ENCODE peak calls at places on chromosomes 1 and 21, in ten cellular contexts. W is upper lobe of left lung; Z is CD8-positive, alpha-beta T cell; B is Panc1; V is GM20000; M is H9; K is left ventricle myocardium inferior; I is PC-3; T is hepatocyte; D is heart left ventricle. X is an unnamed sample.

GRCh38 chr1:113276507-113276906 is 113.8 kb upstream of the MAGI3 start:
- DNase-seq in W (no peak), Z (no peak), B (no peak), V (no peak), M (no peak), K (no peak), I (no peak), T (no peak), D (no peak), X (no peak)

GRCh38 chr1:145979746-145980435 is 15.4 kb downstream of the POLR3GL start:
- DNase-seq in W (no peak), Z (no peak), B (no peak), V (no peak), M (no peak), K (no peak), I (no peak), T (no peak), D (no peak), X (no peak)

GRCh38 chr21:38476385-38476784 is 21.9 kb downstream of the ERG start:
- DNase-seq in W (no peak), Z (no peak), B (no peak), V (no peak), M (no peak), K (no peak), I (no peak), T (no peak), D (peak; percentile 56), X (no peak)

GRCh38 chr1:162022626-162023025 is 1.0 kb downstream of the OLFML2B start:
- DNase-seq in W (no peak), Z (no peak), B (no peak), V (no peak), M (no peak), K (no peak), I (no peak), T (no peak), D (no peak), X (no peak)

GRCh38 chr1:77956464-77956863 is 22.4 kb downstream of the FUBP1 start:
- DNase-seq in W (no peak), Z (no peak), B (no peak), V (no peak), M (no peak), K (no peak), I (no peak), T (no peak), D (no peak), X (no peak)

GRCh38 chr1:241331328-241331693 is 25.7 kb downstream of the RGS7 start:
- DNase-seq in W (no peak), Z (no peak), B (no peak), V (no peak), M (no peak), K (no peak), I (no peak), T (no peak), D (no peak), X (no peak)

GRCh38 chr1:235650341-235651169 is 971 bp upstream of the GNG4 start:
- DNase-seq in W (peak; percentile 86), Z (no peak), B (no peak), V (peak; percentile 48), M (peak; percentile 77), K (no peak), I (no peak), T (peak; percentile 73), D (no peak), X (peak; percentile 47)

GRCh38 chr1:96651517-96651916 is 70.1 kb upstream of the PTBP2 start:
- DNase-seq in W (no peak), Z (no peak), B (no peak), V (no peak), M (peak; percentile 55), K (no peak), I (no peak), T (no peak), D (no peak), X (no peak)

GRCh38 chr1:167905671-167906070 is 8.3 kb downstream of the ADCY10 start:
- DNase-seq in W (no peak), Z (no peak), B (no peak), V (no peak), M (no peak), K (no peak), I (no peak), T (no peak), D (no peak), X (no peak)

GRCh38 chr1:164768045-164768402 is 209.0 kb downstream of the PBX1 start:
- DNase-seq in W (no peak), Z (no peak), B (no peak), V (no peak), M (no peak), K (no peak), I (no peak), T (no peak), D (no peak), X (no peak)

GRCh38 chr1:67768480-67768879 is 64.8 kb downstream of the GNG12 start:
- DNase-seq in W (no peak), Z (no peak), B (no peak), V (no peak), M (no peak), K (no peak), I (no peak), T (no peak), D (no peak), X (no peak)

GRCh38 chr1:67771776-67772175 is 61.5 kb downstream of the GNG12 start:
- DNase-seq in W (no peak), Z (no peak), B (no peak), V (no peak), M (no peak), K (no peak), I (no peak), T (no peak), D (no peak), X (no peak)

GRCh38 chr1:67769633-67770256 is 63.5 kb downstream of the GNG12 start:
- DNase-seq in W (no peak), Z (no peak), B (no peak), V (no peak), M (no peak), K (no peak), I (no peak), T (no peak), D (no peak), X (no peak)

GRCh38 chr1:67773462-67773861 is 59.8 kb downstream of the GNG12 start:
- DNase-seq in W (no peak), Z (no peak), B (no peak), V (no peak), M (no peak), K (no peak), I (no peak), T (no peak), D (no peak), X (no peak)

DNA sequence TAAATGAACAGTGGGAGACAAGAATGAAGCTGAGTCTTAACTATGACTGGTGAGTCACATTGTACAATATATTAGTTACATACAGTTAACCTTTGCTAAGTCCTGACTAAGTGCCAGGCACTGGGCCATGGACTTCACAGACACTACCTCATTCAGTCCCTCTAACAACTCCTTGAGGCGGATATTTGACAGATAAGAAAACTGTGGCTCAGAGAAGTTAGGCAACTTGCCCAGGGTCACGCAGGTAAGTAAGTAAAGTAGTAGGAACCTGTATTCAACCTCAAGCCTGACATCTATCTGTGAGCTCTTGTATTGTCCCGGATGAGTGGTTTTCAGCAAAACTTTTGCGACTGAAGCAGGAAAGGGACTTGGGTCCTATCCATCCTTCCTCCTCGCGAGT is 62.1 kb downstream of the GNG12 start:
- DNase-seq in W (no peak), Z (no peak), B (no peak), V (no peak), M (no peak), K (no peak), I (peak; percentile 98), T (no peak), D (no peak), X (no peak)
- TF ChIP-seq CTCF in W (no peak), Z (no peak), B (peak; percentile 35), V (no peak), M (peak; percentile 56), K (no peak), I (peak; percentile 70), T (peak; percentile 15), D (no peak), X (peak; percentile 25)

DNA sequence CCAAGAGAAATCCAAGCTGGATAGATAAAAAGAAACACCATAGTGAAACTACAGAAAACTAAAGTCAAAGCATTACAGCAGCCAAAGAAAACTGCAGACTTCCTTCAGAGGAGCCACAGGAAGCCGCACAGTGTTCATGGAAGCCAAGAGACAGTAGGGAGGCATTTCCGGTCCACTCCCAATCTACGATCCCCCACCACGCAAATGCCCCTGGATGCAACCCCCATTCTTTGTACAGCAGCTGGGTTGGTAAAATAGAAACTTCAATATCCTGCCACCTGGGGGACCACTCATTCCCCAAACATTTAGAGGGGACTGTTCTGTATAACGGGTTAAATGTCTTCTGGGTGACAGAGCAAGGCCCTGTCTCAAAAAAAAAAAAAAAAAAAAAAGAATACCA is 43.9 kb upstream of the TSPEAR start:
- DNase-seq in W (no peak), Z (no peak), B (no peak), V (no peak), M (peak; percentile 8), K (no peak), I (peak; percentile 59), T (no peak), D (no peak), X (no peak)
- TF ChIP-seq CTCF in W (no peak), Z (no peak), B (no peak), V (peak; percentile 13), M (no peak), K (peak; percentile 27), I (peak; percentile 67), T (no peak), D (no peak), X (no peak)

GRCh38 chr21:45695086-45695485 is 51.6 kb downstream of the PCBP3 start:
- DNase-seq in W (no peak), Z (no peak), B (no peak), V (no peak), M (peak; percentile 49), K (no peak), I (no peak), T (no peak), D (no peak), X (no peak)
- TF ChIP-seq CTCF in W (no peak), Z (no peak), B (peak; percentile 30), V (no peak), M (peak; percentile 63), K (no peak), I (no peak), T (peak; percentile 11), D (no peak), X (peak; percentile 24)

GRCh38 chr21:44024895-44025353 is 12.8 kb downstream of the TRAPPC10 start:
- DNase-seq in W (no peak), Z (no peak), B (no peak), V (no peak), M (no peak), K (peak; percentile 64), I (no peak), T (peak; percentile 32), D (peak; percentile 54), X (no peak)
- TF ChIP-seq CTCF in W (peak; percentile 18), Z (no peak), B (no peak), V (no peak), M (no peak), K (no peak), I (no peak), T (no peak), D (no peak), X (no peak)

GRCh38 chr1:99801584-99801983 is 35.1 kb upstream of the FRRS1 start:
- DNase-seq in W (no peak), Z (no peak), B (no peak), V (no peak), M (no peak), K (no peak), I (no peak), T (no peak), D (no peak), X (no peak)
- TF ChIP-seq CTCF in W (no peak), Z (no peak), B (no peak), V (no peak), M (no peak), K (no peak), I (no peak), T (no peak), D (no peak), X (no peak)

GRCh38 chr21:32096411-32096810 is 182.4 kb downstream of the MIS18A start:
- DNase-seq in W (no peak), Z (no peak), B (no peak), V (peak; percentile 39), M (peak; percentile 68), K (no peak), I (peak; percentile 15), T (no peak), D (no peak), X (no peak)
- TF ChIP-seq CTCF in W (no peak), Z (no peak), B (peak; percentile 48), V (peak; percentile 44), M (peak; percentile 74), K (peak; percentile 47), I (peak; percentile 60), T (peak; percentile 15), D (peak; percentile 41), X (peak; percentile 28)